ENCODE peak calls at places on chromosomes 2 and 18, in eight cellular contexts. One of them, this sample, is unnamed.
A peak's percentile ranks its signal among the peaks of the same experiment; 100 is the strongest.

GRCh38 chr18:56382541-56382940 is 255.9 kb downstream of the TXNL1 start:
- DNase-seq in anterior cingulate cortex: no peak
- DNase-seq in AG08395: no peak
- DNase-seq in upper lobe of left lung: no peak
- DNase-seq in IMR-90: no peak
- DNase-seq in naive B cell: no peak
- DNase-seq in iris pigment epithelial cell: no peak
- DNase-seq in endodermal cell: no peak
- DNase-seq in this sample: no peak

GRCh38 chr2:159613515-159614336 is 2.6 kb downstream of the BAZ2B start:
- DNase-seq in endodermal cell: no peak
- DNase-seq in anterior cingulate cortex: no peak
- DNase-seq in naive B cell: no peak
- DNase-seq in upper lobe of left lung: no peak
- DNase-seq in AG08395: no peak
- DNase-seq in IMR-90: peak; percentile 53
- DNase-seq in iris pigment epithelial cell: peak; percentile 41
- DNase-seq in this sample: peak; percentile 52

GRCh38 chr2:207111757-207112156 is 54.0 kb downstream of the KLF7 start:
- DNase-seq in naive B cell: no peak
- DNase-seq in IMR-90: no peak
- DNase-seq in iris pigment epithelial cell: no peak
- DNase-seq in endodermal cell: no peak
- DNase-seq in upper lobe of left lung: no peak
- DNase-seq in anterior cingulate cortex: no peak
- DNase-seq in AG08395: no peak
- DNase-seq in this sample: no peak

GRCh38 chr2:149033716-149034115 is 4.8 kb upstream of the LYPD6B start:
- DNase-seq in IMR-90: no peak
- DNase-seq in AG08395: no peak
- DNase-seq in anterior cingulate cortex: no peak
- DNase-seq in upper lobe of left lung: no peak
- DNase-seq in naive B cell: no peak
- DNase-seq in endodermal cell: peak; percentile 67
- DNase-seq in iris pigment epithelial cell: no peak
- DNase-seq in this sample: peak; percentile 63

GRCh38 chr2:227503433-227504406 is 31.8 kb downstream of the AGFG1 start:
- DNase-seq in upper lobe of left lung: no peak
- DNase-seq in AG08395: peak; percentile 85
- DNase-seq in IMR-90: peak; percentile 57
- DNase-seq in naive B cell: no peak
- DNase-seq in endodermal cell: no peak
- DNase-seq in iris pigment epithelial cell: peak; percentile 41
- DNase-seq in anterior cingulate cortex: no peak
- DNase-seq in this sample: peak; percentile 67

GRCh38 chr18:57627488-57627887 is 5.9 kb upstream of the NARS1 start:
- DNase-seq in IMR-90: peak; percentile 47
- DNase-seq in endodermal cell: peak; percentile 52
- DNase-seq in anterior cingulate cortex: no peak
- DNase-seq in AG08395: no peak
- DNase-seq in naive B cell: no peak
- DNase-seq in upper lobe of left lung: no peak
- DNase-seq in iris pigment epithelial cell: peak; percentile 52
- DNase-seq in this sample: peak; percentile 22

GRCh38 chr2:100242891-100243670 is 79.2 kb downstream of the LONRF2 start:
- DNase-seq in anterior cingulate cortex: no peak
- DNase-seq in endodermal cell: peak; percentile 95
- DNase-seq in AG08395: peak; percentile 75
- DNase-seq in naive B cell: peak; percentile 67
- DNase-seq in iris pigment epithelial cell: peak; percentile 56
- DNase-seq in upper lobe of left lung: no peak
- DNase-seq in IMR-90: peak; percentile 70
- DNase-seq in this sample: peak; percentile 29

GRCh38 chr18:46278481-46279465 is 174.6 kb downstream of the HAUS1 start:
- DNase-seq in anterior cingulate cortex: no peak
- DNase-seq in upper lobe of left lung: no peak
- DNase-seq in AG08395: peak; percentile 65
- DNase-seq in naive B cell: no peak
- DNase-seq in IMR-90: peak; percentile 74
- DNase-seq in endodermal cell: no peak
- DNase-seq in iris pigment epithelial cell: peak; percentile 82
- DNase-seq in this sample: peak; percentile 39

GRCh38 chr18:6729247-6730091 is at the start of gene ARHGAP28:
- DNase-seq in iris pigment epithelial cell: peak; percentile 85
- DNase-seq in IMR-90: peak; percentile 92
- DNase-seq in endodermal cell: peak; percentile 96
- DNase-seq in AG08395: peak; percentile 41
- DNase-seq in anterior cingulate cortex: peak; percentile 80
- DNase-seq in naive B cell: no peak
- DNase-seq in upper lobe of left lung: peak; percentile 96
- DNase-seq in this sample: peak; percentile 34

GRCh38 chr2:68250196-68250595 is 2.1 kb downstream of the PPP3R1 start:
- DNase-seq in AG08395: no peak
- DNase-seq in upper lobe of left lung: no peak
- DNase-seq in naive B cell: peak; percentile 6
- DNase-seq in IMR-90: no peak
- DNase-seq in anterior cingulate cortex: no peak
- DNase-seq in endodermal cell: no peak
- DNase-seq in iris pigment epithelial cell: no peak
- DNase-seq in this sample: no peak

GRCh38 chr2:236665130-236665529 is 95.5 kb downstream of the ACKR3 start:
- DNase-seq in endodermal cell: no peak
- DNase-seq in anterior cingulate cortex: no peak
- DNase-seq in iris pigment epithelial cell: no peak
- DNase-seq in upper lobe of left lung: no peak
- DNase-seq in naive B cell: no peak
- DNase-seq in AG08395: no peak
- DNase-seq in IMR-90: no peak
- DNase-seq in this sample: no peak

GRCh38 chr2:196277002-196277401 is 105.6 kb upstream of the STK17B start:
- DNase-seq in IMR-90: peak; percentile 64
- DNase-seq in naive B cell: peak; percentile 65
- DNase-seq in anterior cingulate cortex: no peak
- DNase-seq in AG08395: peak; percentile 26
- DNase-seq in iris pigment epithelial cell: peak; percentile 59
- DNase-seq in upper lobe of left lung: no peak
- DNase-seq in endodermal cell: no peak
- DNase-seq in this sample: no peak

GRCh38 chr2:235378944-235379343 is 114.9 kb upstream of the AGAP1 start:
- DNase-seq in iris pigment epithelial cell: peak; percentile 16
- DNase-seq in naive B cell: no peak
- DNase-seq in AG08395: no peak
- DNase-seq in anterior cingulate cortex: no peak
- DNase-seq in upper lobe of left lung: no peak
- DNase-seq in endodermal cell: no peak
- DNase-seq in IMR-90: peak; percentile 7
- DNase-seq in this sample: no peak

GRCh38 chr2:240810621-240811020 is 9.4 kb downstream of the KIF1A start:
- DNase-seq in IMR-90: no peak
- DNase-seq in upper lobe of left lung: peak; percentile 55
- DNase-seq in anterior cingulate cortex: no peak
- DNase-seq in naive B cell: no peak
- DNase-seq in AG08395: no peak
- DNase-seq in endodermal cell: peak; percentile 37
- DNase-seq in iris pigment epithelial cell: no peak
- DNase-seq in this sample: no peak

GRCh38 chr2:229689307-229689839 is 25.0 kb downstream of the DNER start:
- DNase-seq in naive B cell: no peak
- DNase-seq in iris pigment epithelial cell: no peak
- DNase-seq in IMR-90: no peak
- DNase-seq in endodermal cell: no peak
- DNase-seq in anterior cingulate cortex: no peak
- DNase-seq in upper lobe of left lung: no peak
- DNase-seq in AG08395: no peak
- DNase-seq in this sample: no peak

GRCh38 chr2:12106440-12107080 is 360.1 kb downstream of the LPIN1 start:
- DNase-seq in AG08395: peak; percentile 97
- DNase-seq in anterior cingulate cortex: no peak
- DNase-seq in endodermal cell: no peak
- DNase-seq in iris pigment epithelial cell: peak; percentile 100
- DNase-seq in IMR-90: peak; percentile 99
- DNase-seq in naive B cell: no peak
- DNase-seq in upper lobe of left lung: no peak
- DNase-seq in this sample: peak; percentile 75

GRCh38 chr2:50088987-50089386 is 934.7 kb upstream of the FSHR start:
- DNase-seq in naive B cell: no peak
- DNase-seq in upper lobe of left lung: no peak
- DNase-seq in endodermal cell: no peak
- DNase-seq in iris pigment epithelial cell: no peak
- DNase-seq in anterior cingulate cortex: no peak
- DNase-seq in AG08395: no peak
- DNase-seq in IMR-90: no peak
- DNase-seq in this sample: no peak

GRCh38 chr2:191892391-191892790 is 45.5 kb upstream of the CAVIN2 start:
- DNase-seq in naive B cell: no peak
- DNase-seq in anterior cingulate cortex: no peak
- DNase-seq in AG08395: peak; percentile 13
- DNase-seq in iris pigment epithelial cell: peak; percentile 95
- DNase-seq in upper lobe of left lung: no peak
- DNase-seq in endodermal cell: no peak
- DNase-seq in IMR-90: peak; percentile 86
- DNase-seq in this sample: peak; percentile 84

GRCh38 chr2:3523551-3524041 is 4.3 kb upstream of the ADI1 start:
- DNase-seq in AG08395: peak; percentile 60
- DNase-seq in iris pigment epithelial cell: peak; percentile 52
- DNase-seq in endodermal cell: peak; percentile 19
- DNase-seq in anterior cingulate cortex: no peak
- DNase-seq in upper lobe of left lung: no peak
- DNase-seq in naive B cell: no peak
- DNase-seq in IMR-90: peak; percentile 49
- DNase-seq in this sample: peak; percentile 39

GRCh38 chr2:178002038-178002437 is 70.5 kb downstream of the PDE11A start:
- DNase-seq in endodermal cell: no peak
- DNase-seq in upper lobe of left lung: no peak
- DNase-seq in IMR-90: no peak
- DNase-seq in AG08395: no peak
- DNase-seq in anterior cingulate cortex: no peak
- DNase-seq in naive B cell: no peak
- DNase-seq in iris pigment epithelial cell: no peak
- DNase-seq in this sample: no peak

GRCh38 chr2:48017136-48017535 is 110.8 kb upstream of the FBXO11 start:
- DNase-seq in anterior cingulate cortex: no peak
- DNase-seq in AG08395: no peak
- DNase-seq in upper lobe of left lung: no peak
- DNase-seq in naive B cell: no peak
- DNase-seq in endodermal cell: no peak
- DNase-seq in IMR-90: no peak
- DNase-seq in iris pigment epithelial cell: no peak
- DNase-seq in this sample: no peak

GRCh38 chr2:56348382-56348781 is 164.6 kb downstream of the CCDC85A start:
- DNase-seq in AG08395: no peak
- DNase-seq in iris pigment epithelial cell: no peak
- DNase-seq in IMR-90: no peak
- DNase-seq in endodermal cell: no peak
- DNase-seq in naive B cell: no peak
- DNase-seq in anterior cingulate cortex: no peak
- DNase-seq in upper lobe of left lung: no peak
- DNase-seq in this sample: no peak

GRCh38 chr2:64979744-64980143 is 9.5 kb upstream of the SLC1A4 start:
- DNase-seq in upper lobe of left lung: no peak
- DNase-seq in endodermal cell: no peak
- DNase-seq in anterior cingulate cortex: no peak
- DNase-seq in naive B cell: no peak
- DNase-seq in AG08395: no peak
- DNase-seq in IMR-90: no peak
- DNase-seq in iris pigment epithelial cell: no peak
- DNase-seq in this sample: peak; percentile 95